ENCODE peak calls at places on chromosomes 5 and 9, in seven cellular contexts. M is GM18507; L is H4; X is NCI-H1105; A is Daoy; H is CD8-positive, alpha-beta T cell; S is neural progenitor cell. O is an unnamed sample.
A peak's percentile ranks its signal among the peaks of the same experiment; 100 is the strongest.

GRCh38 chr9:106174331-106174730 is 480.0 kb downstream of the TMEM38B start:
- DNase-seq in L (no peak), A (no peak), X (no peak), H (no peak), S (no peak), M (no peak), O (no peak)

GRCh38 chr9:124661184-124661755 is 109.8 kb downstream of the NR6A1 start:
- DNase-seq in L (no peak), A (peak; percentile 41), S (peak; percentile 33), M (no peak), X (no peak), H (no peak), O (no peak)

GRCh38 chr5:159850192-159850573 is 66.1 kb upstream of the ADRA1B start:
- DNase-seq in L (no peak), M (no peak), S (no peak), X (no peak), H (no peak), A (peak; percentile 86), O (peak; percentile 71)

GRCh38 chr5:137627730-137628129 is 108.2 kb downstream of the KLHL3 start:
- DNase-seq in L (no peak), A (no peak), X (no peak), M (no peak), H (no peak), S (no peak), O (no peak)

GRCh38 chr5:80231243-80231642 is 24.6 kb downstream of the SERINC5 start:
- DNase-seq in S (no peak), X (no peak), M (no peak), A (peak; percentile 80), H (no peak), L (peak; percentile 85), O (peak; percentile 89)

GRCh38 chr9:99903393-99903792 is 3.1 kb upstream of the STX17 start:
- DNase-seq in M (no peak), X (no peak), A (no peak), H (no peak), L (no peak), S (no peak), O (no peak)

GRCh38 chr5:170159101-170159698 is 53.5 kb downstream of the FOXI1 start:
- DNase-seq in S (no peak), L (no peak), X (no peak), H (no peak), A (peak; percentile 56), M (no peak), O (peak; percentile 90)

GRCh38 chr5:68872088-68872842 is 221.5 kb upstream of the SLC30A5 start:
- DNase-seq in L (no peak), X (no peak), H (no peak), S (peak; percentile 78), M (no peak), A (peak; percentile 15), O (no peak)

O was measured in A172.